ENCODE peak calls at places on chromosomes 1 and 21, in six cellular contexts. Q is skeletal muscle cell; W is non-pigmented ciliary epithelial cell; S is foreskin melanocyte; G is midbrain; P is activated CD4-positive, alpha-beta T cell treated with anti-CD3 and anti-CD28 coated beads for 4 hours. I is an unnamed sample.

GRCh38 chr1:104795931-104796330 is 1046.2 kb downstream of the AMY1C start:
- DNase-seq in P (no peak), G (no peak), S (no peak), W (no peak), Q (no peak), I (no peak)

GRCh38 chr1:215567491-215568286 is 585 bp downstream of the KCTD3 start:
- DNase-seq in Q (no peak), G (peak), W (no peak), P (peak), S (peak), I (peak)

GRCh38 chr1:53048345-53048737 is 13.7 kb upstream of the PODN start:
- DNase-seq in G (no peak), W (no peak), Q (no peak), S (no peak), P (no peak), I (no peak)

GRCh38 chr1:83029916-83030315 is 969.0 kb downstream of the TTLL7 start:
- DNase-seq in W (no peak), P (no peak), Q (peak), S (peak), G (no peak), I (no peak)

GRCh38 chr21:35922618-35923017 is 137.7 kb downstream of the SETD4 start:
- DNase-seq in Q (no peak), W (no peak), P (no peak), G (no peak), S (peak), I (no peak)

GRCh38 chr1:193694741-193695140 is 508.3 kb upstream of the B3GALT2 start:
- DNase-seq in S (no peak), P (no peak), W (no peak), Q (no peak), G (no peak), I (no peak)

GRCh38 chr1:173596097-173596825 is 6.6 kb downstream of the SLC9C2 start:
- DNase-seq in Q (no peak), P (no peak), G (no peak), W (no peak), S (no peak), I (no peak)

GRCh38 chr1:36367067-36367466 is 18.7 kb downstream of the STK40 start:
- DNase-seq in Q (no peak), G (no peak), W (no peak), S (no peak), P (peak), I (no peak)

GRCh38 chr1:23585321-23586022 is 26.2 kb upstream of the ID3 start:
- DNase-seq in G (no peak), S (no peak), P (no peak), Q (peak), W (peak), I (no peak)

GRCh38 chr1:203406446-203407045 is 55.6 kb upstream of the FMOD start:
- DNase-seq in S (no peak), G (no peak), Q (no peak), P (no peak), W (no peak), I (no peak)

GRCh38 chr1:240351690-240352089 is 260.0 kb downstream of the FMN2 start:
- DNase-seq in S (no peak), W (no peak), P (no peak), G (no peak), Q (no peak), I (no peak)

GRCh38 chr1:205226868-205227583 is 720 bp upstream of the TMCC2 start:
- DNase-seq in S (peak), P (no peak), Q (no peak), G (no peak), W (no peak), I (no peak)

GRCh38 chr1:90371106-90371813 is 345.8 kb downstream of the BARHL2 start:
- DNase-seq in W (no peak), Q (no peak), G (no peak), S (peak), P (no peak), I (no peak)

GRCh38 chr21:45537746-45538291 is 4.4 kb downstream of the SLC19A1 start:
- DNase-seq in W (no peak), G (no peak), S (no peak), P (no peak), Q (no peak), I (no peak)

GRCh38 chr1:18972531-18972930 is 16.1 kb upstream of the IFFO2 start:
- DNase-seq in Q (no peak), S (peak), G (no peak), P (peak), W (no peak), I (no peak)

GRCh38 chr1:194159941-194160340 is 973.5 kb upstream of the B3GALT2 start:
- DNase-seq in S (no peak), P (no peak), Q (no peak), W (no peak), G (no peak), I (no peak)

GRCh38 chr1:88595355-88595754 is 88.7 kb upstream of the PKN2 start:
- DNase-seq in G (no peak), S (peak), Q (no peak), P (no peak), W (no peak), I (no peak)

GRCh38 chr1:167373398-167373797 is 144.9 kb downstream of the CD247 start:
- DNase-seq in G (no peak), P (no peak), W (no peak), Q (no peak), S (no peak), I (no peak)

GRCh38 chr1:39524171-39524570 is 32.7 kb downstream of the BMP8A start:
- DNase-seq in S (no peak), W (no peak), P (no peak), G (no peak), Q (no peak), I (no peak)

GRCh38 chr21:43188181-43188580 is 19.4 kb downstream of the CRYAA start:
- DNase-seq in P (no peak), G (no peak), Q (no peak), W (no peak), S (no peak), I (no peak)

GRCh38 chr1:4801192-4801924 is 146.9 kb downstream of the AJAP1 start:
- DNase-seq in S (no peak), Q (no peak), G (peak), W (no peak), P (no peak), I (peak)

GRCh38 chr1:213989071-213989739 is 1.4 kb downstream of the PROX1 start:
- DNase-seq in P (no peak), Q (no peak), W (no peak), S (no peak), G (peak), I (no peak)

GRCh38 chr1:203557390-203557789 is 63.4 kb downstream of the OPTC start:
- DNase-seq in P (no peak), Q (peak), S (no peak), G (no peak), W (no peak), I (peak)

GRCh38 chr1:212490276-212490675 is 57.6 kb downstream of the NENF start:
- DNase-seq in G (no peak), Q (no peak), P (no peak), S (no peak), W (no peak), I (no peak)

GRCh38 chr21:41160036-41160435 is 7.9 kb upstream of the BACE2 start:
- DNase-seq in G (no peak), S (no peak), P (no peak), Q (no peak), W (no peak), I (no peak)

GRCh38 chr1:227759345-227760300 is 24.4 kb downstream of the SNAP47 start:
- DNase-seq in S (no peak), W (peak), Q (peak), P (no peak), G (no peak), I (no peak)

GRCh38 chr1:29670752-29671151 is 434.4 kb downstream of the PTPRU start:
- DNase-seq in P (no peak), Q (no peak), S (no peak), W (no peak), G (no peak), I (no peak)

GRCh38 chr1:70528591-70529333 is 117.7 kb downstream of the CTH start:
- DNase-seq in P (no peak), S (peak), G (peak), W (no peak), Q (no peak), I (no peak)

GRCh38 chr21:46504681-46505080 is 46.0 kb downstream of the DIP2A start:
- DNase-seq in P (no peak), S (no peak), G (no peak), Q (no peak), W (no peak), I (peak)

GRCh38 chr21:32940079-32941014 is 85.4 kb upstream of the OLIG2 start:
- DNase-seq in P (peak), Q (no peak), S (peak), W (peak), G (peak), I (peak)

GRCh38 chr1:78918157-78918556 is 88.4 kb downstream of the ADGRL4 start:
- DNase-seq in S (no peak), P (no peak), W (no peak), G (no peak), Q (no peak), I (no peak)

GRCh38 chr21:45511007-45511406 is 31.2 kb downstream of the SLC19A1 start:
- DNase-seq in G (no peak), Q (no peak), P (no peak), W (no peak), S (no peak), I (no peak)

GRCh38 chr1:7366286-7366954 is 404.7 kb upstream of the VAMP3 start:
- DNase-seq in G (no peak), W (no peak), P (no peak), S (no peak), Q (no peak), I (no peak)

GRCh38 chr1:111605553-111605952 is 14.0 kb upstream of the RAP1A start:
- DNase-seq in S (no peak), P (no peak), Q (no peak), W (no peak), G (peak), I (no peak)

GRCh38 chr1:11482186-11482585 is 3.2 kb downstream of the DISP3 start:
- DNase-seq in P (no peak), S (no peak), G (no peak), W (no peak), Q (no peak), I (no peak)

GRCh38 chr1:46221749-46222148 is 18.6 kb downstream of the LURAP1 start:
- DNase-seq in P (no peak), G (peak), S (peak), W (no peak), Q (no peak), I (peak)

GRCh38 chr21:18369115-18369514 is 34.5 kb downstream of the TMPRSS15 start:
- DNase-seq in S (peak), W (no peak), Q (peak), P (no peak), G (peak), I (peak)